ENCODE peak calls at places on chromosome 21, in nine cellular contexts. R is HEK293T; I is HTR-8/SVneo; V is small intestine; K is A549; Z is activated CD8-positive, alpha-beta T cell treated with anti-CD3 and anti-CD28 coated beads, Interleukin-2, amount 10 ng/mL, durations not matched to agents 7 days and 5 days; N is occipital lobe; G is NCI-H2171 treated with DMSO at 0.1 percent for 48 hours; B is stimulated activated CD8-positive, alpha-beta memory T cell treated with anti-CD3 and anti-CD28 coated beads, Interleukin-4, amount 100 ng/mL, for 24 hours. P is an unnamed sample.

GRCh38 chr21:36989699-36990507 is 16.6 kb upstream of the RIPPLY3 start:
- DNase-seq in R (peak; percentile 97), I (peak; percentile 94), V (peak; percentile 91), K (peak; percentile 91), Z (peak; percentile 87), N (peak; percentile 90), G (peak; percentile 89), B (peak; percentile 85), P (peak; percentile 91)

GRCh38 chr21:39660191-39660590 is 47.5 kb downstream of the B3GALT5 start:
- DNase-seq in R (no peak), I (no peak), V (peak; percentile 69), K (no peak), Z (no peak), N (no peak), G (peak; percentile 78), B (no peak), P (peak; percentile 71)

GRCh38 chr21:19326581-19327319 is 923.2 kb upstream of the TMPRSS15 start:
- DNase-seq in R (no peak), I (no peak), V (no peak), K (no peak), Z (no peak), N (no peak), G (no peak), B (no peak), P (no peak)

GRCh38 chr21:16420086-16420724 is 690.4 kb downstream of the USP25 start:
- DNase-seq in R (peak; percentile 62), I (peak; percentile 8), V (no peak), K (peak; percentile 32), Z (no peak), N (peak; percentile 1), G (peak; percentile 14), B (no peak), P (no peak)

GRCh38 chr21:32237021-32237420 is 41.8 kb downstream of the MIS18A start:
- DNase-seq in R (no peak), I (no peak), V (no peak), K (no peak), Z (no peak), N (no peak), G (no peak), B (no peak), P (no peak)

GRCh38 chr21:30232011-30232410 is 16.1 kb upstream of the CLDN8 start:
- DNase-seq in R (no peak), I (no peak), V (no peak), K (no peak), Z (no peak), N (no peak), G (no peak), B (no peak), P (no peak)

GRCh38 chr21:18369115-18369514 is 34.5 kb downstream of the TMPRSS15 start:
- DNase-seq in R (peak; percentile 14), I (peak; percentile 10), V (peak; percentile 6), K (peak; percentile 6), Z (no peak), N (no peak), G (peak; percentile 53), B (no peak), P (no peak)

GRCh38 chr21:29382029-29382654 is 83.4 kb downstream of the BACH1 start:
- DNase-seq in R (no peak), I (peak; percentile 62), V (peak; percentile 48), K (no peak), Z (no peak), N (no peak), G (no peak), B (no peak), P (no peak)

GRCh38 chr21:42456457-42456856 is 39.6 kb downstream of the RSPH1 start:
- DNase-seq in R (no peak), I (no peak), V (peak; percentile 84), K (no peak), Z (peak; percentile 60), N (no peak), G (no peak), B (no peak), P (no peak)

GRCh38 chr21:38661296-38662223 is 144.2 kb upstream of the ETS2 start:
- DNase-seq in R (peak; percentile 18), I (peak; percentile 32), V (peak; percentile 30), K (peak; percentile 4), Z (no peak), N (no peak), G (no peak), B (no peak), P (peak; percentile 38)

GRCh38 chr21:45110873-45111624 is 36.7 kb downstream of the ADARB1 start:
- DNase-seq in R (no peak), I (no peak), V (no peak), K (no peak), Z (no peak), N (no peak), G (peak; percentile 80), B (no peak), P (no peak)

GRCh38 chr21:36127250-36127904 is 7.5 kb upstream of the CBR3 start:
- DNase-seq in R (no peak), I (no peak), V (no peak), K (no peak), Z (no peak), N (no peak), G (no peak), B (no peak), P (no peak)

GRCh38 chr21:27134513-27134912 is 167.6 kb upstream of the ADAMTS5 start:
- DNase-seq in R (no peak), I (no peak), V (no peak), K (no peak), Z (no peak), N (no peak), G (peak; percentile 93), B (no peak), P (no peak)